ENCODE peak calls at places on chromosome 17, in eight cellular contexts. G is uterus, D is esophagus squamous epithelium, R is mesenchymal stem cell, H is heart left ventricle, A is lung, V is cardiac muscle cell, W is HCT116. F is an unnamed sample.
A peak's percentile ranks its signal among the peaks of the same experiment; 100 is the strongest.

GRCh38 chr17:31537558-31537957 is 146.1 kb downstream of the RAB11FIP4 start:
- DNase-seq in H (no peak), G (no peak), W (no peak), V (no peak), A (no peak), R (no peak), D (no peak), F (peak; percentile 54)

GRCh38 chr17:15917021-15917438 is 27.9 kb upstream of the ADORA2B start:
- DNase-seq in R (no peak), H (no peak), G (no peak), A (no peak), V (no peak), D (no peak), W (no peak), F (no peak)

GRCh38 chr17:29166507-29166887 is 13.7 kb downstream of the MYO18A start:
- DNase-seq in D (no peak), R (no peak), G (no peak), H (no peak), A (no peak), V (no peak), W (no peak), F (no peak)

GRCh38 chr17:81405382-81406005 is 10.2 kb downstream of the BAHCC1 start:
- DNase-seq in D (no peak), G (peak; percentile 96), H (peak; percentile 81), W (no peak), A (no peak), V (no peak), R (peak; percentile 94), F (peak; percentile 80)

GRCh38 chr17:20010099-20010863 is 1.1 kb downstream of the SPECC1 start:
- DNase-seq in G (peak; percentile 62), A (no peak), W (peak; percentile 54), V (peak; percentile 53), D (no peak), R (peak; percentile 54), H (no peak), F (peak; percentile 67)

GRCh38 chr17:41026668-41027471 is at the start of gene KRTAP1-5:
- DNase-seq in R (peak; percentile 30), W (no peak), V (no peak), H (no peak), D (no peak), A (no peak), G (no peak), F (no peak)

GRCh38 chr17:63988741-63989621 is 9.2 kb upstream of the PRR29 start:
- DNase-seq in D (no peak), H (no peak), A (no peak), G (no peak), V (peak; percentile 64), R (no peak), W (no peak), F (no peak)

GRCh38 chr17:47288531-47289116 is 35.0 kb downstream of the ITGB3 start:
- DNase-seq in V (no peak), D (no peak), G (no peak), A (no peak), H (no peak), W (no peak), R (peak; percentile 30), F (peak; percentile 45)

GRCh38 chr17:62869885-62870580 is 61.9 kb upstream of the MARCHF10 start:
- DNase-seq in G (no peak), A (no peak), H (no peak), D (no peak), W (no peak), V (peak; percentile 55), R (peak; percentile 96), F (peak; percentile 38)

GRCh38 chr17:72697602-72698146 is 394.8 kb downstream of the SLC39A11 start:
- DNase-seq in H (no peak), V (peak; percentile 10), R (peak; percentile 33), G (no peak), A (no peak), D (no peak), W (no peak), F (peak; percentile 80)

GRCh38 chr17:248337-249235 is 67.1 kb upstream of the DOC2B start:
- DNase-seq in A (no peak), D (no peak), G (peak; percentile 8), H (no peak), R (no peak), V (no peak), W (no peak), F (no peak)

GRCh38 chr17:81666092-81666341 is 388 bp downstream of the OXLD1 start:
- DNase-seq in W (no peak), A (no peak), D (no peak), R (peak; percentile 68), V (peak; percentile 81), G (no peak), H (no peak), F (peak; percentile 28)

GRCh38 chr17:35069311-35069710 is 5.8 kb upstream of the RFFL start:
- DNase-seq in W (no peak), R (peak; percentile 36), G (no peak), H (no peak), D (no peak), A (no peak), V (no peak), F (no peak)

GRCh38 chr17:6456914-6457687 is 12.8 kb downstream of the PIMREG start:
- DNase-seq in G (no peak), R (peak; percentile 85), D (no peak), H (peak; percentile 64), W (no peak), A (no peak), V (no peak), F (no peak)

GRCh38 chr17:35243459-35244204 is 760 bp downstream of the SLFN5 start:
- DNase-seq in W (no peak), V (peak; percentile 38), D (no peak), A (peak; percentile 54), R (peak; percentile 78), H (peak; percentile 50), G (peak; percentile 74), F (peak; percentile 35)

GRCh38 chr17:46764709-46765401 is 53.6 kb downstream of the WNT3 start:
- DNase-seq in A (peak; percentile 58), D (no peak), W (no peak), V (no peak), G (no peak), H (peak; percentile 83), R (peak; percentile 32), F (peak; percentile 45)

GRCh38 chr17:46788796-46789195 is 29.7 kb downstream of the WNT3 start:
- DNase-seq in V (no peak), A (no peak), R (no peak), G (no peak), W (no peak), D (no peak), H (no peak), F (no peak)

GRCh38 chr17:43661699-43662431 is at the start of gene MEOX1:
- DNase-seq in R (no peak), H (peak; percentile 51), G (no peak), A (no peak), W (no peak), V (peak; percentile 60), D (no peak), F (no peak)

GRCh38 chr17:60613325-60613724 is 13.3 kb downstream of the PPM1D start:
- DNase-seq in G (no peak), V (no peak), H (no peak), R (no peak), A (peak; percentile 38), W (no peak), D (no peak), F (no peak)

GRCh38 chr17:29561541-29562517 is 5.0 kb downstream of the ABHD15 start:
- DNase-seq in H (no peak), D (no peak), W (no peak), R (no peak), G (no peak), A (peak; percentile 28), V (no peak), F (no peak)

GRCh38 chr17:2067559-2067958 is 12.7 kb downstream of the HIC1 start:
- DNase-seq in D (no peak), V (no peak), G (peak; percentile 79), H (peak; percentile 59), R (no peak), A (no peak), W (no peak), F (no peak)
- H3K4me1 ChIP-seq in D (peaks cover 82% of the 10 kb centered on the region), V (peaks cover 18% of the 10 kb centered on the region), G (peaks cover 56% of the 10 kb centered on the region), H (peaks cover 92% of the 10 kb centered on the region), R (peaks cover 79% of the 10 kb centered on the region), A (peaks cover 31% of the 10 kb centered on the region), W (no peaks in the 10 kb centered on the region), F (peaks cover 70% of the 10 kb centered on the region)

GRCh38 chr17:17179371-17179827 is 26.7 kb downstream of the PLD6 start:
- DNase-seq in V (no peak), W (no peak), A (no peak), G (no peak), D (no peak), H (no peak), R (no peak), F (no peak)
- H3K36me3 ChIP-seq in V (peaks cover 44% of the 10 kb centered on the region), W (peaks cover 42% of the 10 kb centered on the region), A (peaks cover 33% of the 10 kb centered on the region), G (no peaks in the 10 kb centered on the region), D (peaks cover 57% of the 10 kb centered on the region), H (peaks cover 97% of the 10 kb centered on the region), R (peaks cover 86% of the 10 kb centered on the region), F (no peaks in the 10 kb centered on the region)

GRCh38 chr17:68100000-68100641 is 64.6 kb downstream of the KPNA2 start:
- DNase-seq in R (no peak), D (no peak), G (no peak), A (no peak), W (no peak), V (no peak), H (no peak), F (peak; percentile 75)

GRCh38 chr17:68096111-68096510 is 60.6 kb downstream of the KPNA2 start:
- DNase-seq in D (no peak), A (no peak), R (no peak), W (no peak), H (no peak), G (no peak), V (no peak), F (no peak)

GRCh38 chr17:68097161-68097805 is 61.7 kb downstream of the KPNA2 start:
- DNase-seq in R (peak; percentile 37), G (no peak), A (no peak), H (no peak), W (no peak), D (no peak), V (no peak), F (no peak)

GRCh38 chr17:68094481-68095078 is 59.0 kb downstream of the KPNA2 start:
- DNase-seq in H (no peak), D (no peak), V (no peak), G (no peak), R (no peak), A (no peak), W (no peak), F (no peak)

GRCh38 chr17:68095205-68095811 is 59.8 kb downstream of the KPNA2 start:
- DNase-seq in H (no peak), G (no peak), R (no peak), W (no peak), A (no peak), V (no peak), D (no peak), F (no peak)
- H3K4me1 ChIP-seq in H (peaks cover 5% of the 10 kb centered on the region), G (no peaks in the 10 kb centered on the region), R (peaks cover 2% of the 10 kb centered on the region), W (peaks cover 2% of the 10 kb centered on the region), A (no peaks in the 10 kb centered on the region), V (no peaks in the 10 kb centered on the region), D (no peaks in the 10 kb centered on the region), F (no peaks in the 10 kb centered on the region)

GRCh38 chr17:65848751-65849150 is 287.3 kb upstream of the AXIN2 start:
- DNase-seq in H (no peak), D (no peak), R (no peak), A (no peak), V (no peak), W (no peak), G (no peak), F (no peak)
- H3K36me3 ChIP-seq in H (no peaks in the 10 kb centered on the region), D (no peaks in the 10 kb centered on the region), R (no peaks in the 10 kb centered on the region), A (no peaks in the 10 kb centered on the region), V (no peaks in the 10 kb centered on the region), W (no peaks in the 10 kb centered on the region), G (no peaks in the 10 kb centered on the region), F (no peaks in the 10 kb centered on the region)

GRCh38 chr17:32784113-32784512 is 92.8 kb downstream of the MYO1D start:
- DNase-seq in R (no peak), G (no peak), H (no peak), A (no peak), D (no peak), V (no peak), W (no peak), F (no peak)
- H3K4me1 ChIP-seq in R (no peaks in the 10 kb centered on the region), G (no peaks in the 10 kb centered on the region), H (no peaks in the 10 kb centered on the region), A (no peaks in the 10 kb centered on the region), D (no peaks in the 10 kb centered on the region), V (no peaks in the 10 kb centered on the region), W (no peaks in the 10 kb centered on the region), F (no peaks in the 10 kb centered on the region)

F was measured in testis.